ENCODE peak calls at places on chromosome 3, in four cellular contexts. Q is activated gamma-delta T cell, E is Panc1, Y is transverse colon. J is an unnamed sample.

GRCh38 chr3:179706233-179706632 is 53.4 kb downstream of the USP13 start:
- DNase-seq in Q (no peak), E (no peak), Y (no peak), J (no peak)

GRCh38 chr3:12286927-12287726 is 1.7 kb upstream of the PPARG start:
- DNase-seq in E (no peak), Y (peak; percentile 58), Q (no peak), J (no peak)

GRCh38 chr3:139127101-139127500 is 82.4 kb upstream of the PRR23C start:
- DNase-seq in E (no peak), Q (no peak), Y (no peak), J (no peak)

GRCh38 chr3:39626198-39626597 is 158.7 kb downstream of the MOBP start:
- DNase-seq in E (no peak), Q (no peak), Y (no peak), J (no peak)

GRCh38 chr3:45640724-45641361 is 46.3 kb downstream of the LIMD1 start:
- DNase-seq in Y (no peak), Q (no peak), E (no peak), J (no peak)

GRCh38 chr3:2765002-2765579 is 345.1 kb downstream of the IL5RA start:
- DNase-seq in Q (no peak), Y (no peak), E (no peak), J (no peak)

GRCh38 chr3:30439451-30440053 is 166.8 kb upstream of the TGFBR2 start:
- DNase-seq in Q (no peak), Y (no peak), E (no peak), J (no peak)

GRCh38 chr3:121998588-121999473 is 23.2 kb downstream of the ILDR1 start:
- DNase-seq in Q (no peak), Y (no peak), E (no peak), J (no peak)

GRCh38 chr3:106534206-106534605 is 665.4 kb upstream of the CBLB start:
- DNase-seq in E (no peak), Q (no peak), Y (peak; percentile 8), J (no peak)

GRCh38 chr3:183430325-183430957 is 2.0 kb upstream of the MCF2L2 start:
- DNase-seq in E (no peak), Q (no peak), Y (no peak), J (no peak)

GRCh38 chr3:140186421-140186920 is 251.5 kb downstream of the CLSTN2 start:
- DNase-seq in E (no peak), Y (no peak), Q (no peak), J (no peak)

GRCh38 chr3:94716326-94717018 is 653.6 kb downstream of the NSUN3 start:
- DNase-seq in E (no peak), Y (peak; percentile 15), Q (no peak), J (no peak)

GRCh38 chr3:146896711-146897110 is 291.6 kb upstream of the PLSCR5 start:
- DNase-seq in Y (no peak), Q (no peak), E (no peak), J (no peak)

GRCh38 chr3:127889976-127890650 is 24.9 kb upstream of the KBTBD12 start:
- DNase-seq in Y (no peak), E (no peak), Q (no peak), J (no peak)

GRCh38 chr3:66211779-66212178 is 9.0 kb upstream of the SLC25A26 start:
- DNase-seq in Y (no peak), E (no peak), Q (no peak), J (no peak)

GRCh38 chr3:23685484-23686258 is 120.1 kb upstream of the UBE2E1 start:
- DNase-seq in E (peak; percentile 94), Y (peak; percentile 88), Q (no peak), J (peak; percentile 98)

GRCh38 chr3:14118400-14119165 is 6.1 kb downstream of the CHCHD4 start:
- DNase-seq in Q (no peak), E (no peak), Y (no peak), J (no peak)

GRCh38 chr3:183619624-183620274 is 15.7 kb upstream of the KLHL24 start:
- DNase-seq in E (no peak), Y (no peak), Q (no peak), J (no peak)

GRCh38 chr3:24416224-24416623 is 78.4 kb downstream of the THRB start:
- DNase-seq in E (no peak), Y (no peak), Q (no peak), J (no peak)

GRCh38 chr3:66398228-66399025 is 102.4 kb downstream of the LRIG1 start:
- DNase-seq in Q (no peak), E (no peak), Y (no peak), J (no peak)

GRCh38 chr3:122921791-122922651 is 105.5 kb downstream of the SEMA5B start:
- DNase-seq in E (no peak), Q (no peak), Y (no peak), J (no peak)

GRCh38 chr3:111539351-111540331 is 2.4 kb upstream of the CD96 start:
- DNase-seq in Q (no peak), Y (peak; percentile 63), E (peak; percentile 8), J (no peak)

GRCh38 chr3:191848818-191849217 is 387.9 kb downstream of the PYDC2 start:
- DNase-seq in Y (no peak), E (no peak), Q (no peak), J (no peak)

GRCh38 chr3:154071154-154071553 is 50.0 kb upstream of the ARHGEF26 start:
- DNase-seq in E (no peak), Q (no peak), Y (no peak), J (no peak)

GRCh38 chr3:2198880-2199279 is 100.2 kb downstream of the CNTN4 start:
- DNase-seq in E (no peak), Y (no peak), Q (no peak), J (no peak)

GRCh38 chr3:78799681-78800080 is 968.1 kb downstream of the ROBO1 start:
- DNase-seq in Q (no peak), E (no peak), Y (no peak), J (no peak)

GRCh38 chr3:49554639-49555265 is 475 bp downstream of the BSN start:
- DNase-seq in E (no peak), Y (peak; percentile 57), Q (peak; percentile 58), J (no peak)

GRCh38 chr3:180265551-180265950 is 228.8 kb upstream of the PEX5L start:
- DNase-seq in Y (no peak), Q (no peak), E (no peak), J (no peak)

GRCh38 chr3:57837686-57838085 is 81.6 kb downstream of the SLMAP start:
- DNase-seq in E (no peak), Y (no peak), Q (no peak), J (no peak)

GRCh38 chr3:87088984-87089841 is 98.3 kb upstream of the VGLL3 start:
- DNase-seq in Q (no peak), Y (peak; percentile 37), E (peak; percentile 28), J (no peak)

GRCh38 chr3:69204315-69204957 is 82.0 kb upstream of the LMOD3 start:
- DNase-seq in Y (no peak), Q (no peak), E (no peak), J (no peak)

GRCh38 chr3:38662544-38662943 is 13.1 kb upstream of the SCN5A start:
- DNase-seq in Q (no peak), Y (no peak), E (no peak), J (peak; percentile 67)

GRCh38 chr3:45673273-45673672 is 15.9 kb upstream of the SACM1L start:
- DNase-seq in E (no peak), Y (no peak), Q (no peak), J (no peak)

J was measured in SW 1271.